ENCODE peak calls at places on chromosomes 1 and 21, in four cellular contexts. S is right atrium auricular region, E is prostate gland, J is AG04449. K is an unnamed sample.

GRCh38 chr21:44920694-44921604 is at the start of gene ITGB2:
- DNase-seq in J (no peak), S (no peak), E (no peak), K (no peak)

GRCh38 chr1:42957229-42957879 is 1.3 kb downstream of the SLC2A1 start:
- DNase-seq in E (peak; percentile 43), S (no peak), J (no peak), K (no peak)

GRCh38 chr1:7886346-7886745 is 33.5 kb upstream of the UTS2 start:
- DNase-seq in E (no peak), J (no peak), S (no peak), K (no peak)

GRCh38 chr1:233656700-233657099 is 42.8 kb downstream of the KCNK1 start:
- DNase-seq in S (no peak), E (no peak), J (no peak), K (no peak)

GRCh38 chr1:167263784-167264464 is 43.2 kb downstream of the POU2F1 start:
- DNase-seq in S (no peak), J (no peak), E (no peak), K (no peak)

GRCh38 chr1:207672525-207673130 is 27.7 kb downstream of the CR1L start:
- DNase-seq in J (no peak), E (peak; percentile 24), S (no peak), K (no peak)

GRCh38 chr1:172325562-172325961 is 94.9 kb upstream of the C1orf105 start:
- DNase-seq in E (no peak), J (no peak), S (no peak), K (no peak)

GRCh38 chr21:14569868-14570267 is 23.8 kb upstream of the SAMSN1 start:
- DNase-seq in S (no peak), E (no peak), J (no peak), K (no peak)

GRCh38 chr1:82775402-82776000 is 974.8 kb downstream of the ADGRL2 start:
- DNase-seq in S (no peak), E (no peak), J (no peak), K (no peak)

GRCh38 chr1:209621741-209622655 is 30.2 kb downstream of the LAMB3 start:
- DNase-seq in E (no peak), J (no peak), S (no peak), K (no peak)

GRCh38 chr1:40777224-40777970 is 6.2 kb upstream of the KCNQ4 start:
- DNase-seq in S (no peak), J (no peak), E (no peak), K (no peak)

GRCh38 chr1:26993237-26994019 is at the start of gene TRNP1:
- DNase-seq in S (no peak), J (no peak), E (peak; percentile 77), K (no peak)

GRCh38 chr1:48572632-48573258 is 100.7 kb upstream of the SPATA6 start:
- DNase-seq in S (peak; percentile 61), E (no peak), J (no peak), K (no peak)

GRCh38 chr1:79105499-79105898 is 99.0 kb upstream of the ADGRL4 start:
- DNase-seq in J (peak; percentile 54), S (no peak), E (no peak), K (no peak)

GRCh38 chr1:36023098-36023769 is 60.7 kb upstream of the TEKT2 start:
- DNase-seq in J (no peak), S (no peak), E (peak; percentile 15), K (no peak)

GRCh38 chr1:70044832-70045231 is 160.5 kb downstream of the LRRC40 start:
- DNase-seq in E (no peak), S (no peak), J (peak; percentile 33), K (no peak)

GRCh38 chr1:153790282-153790995 is 15.2 kb downstream of the SLC27A3 start:
- DNase-seq in E (peak; percentile 51), S (peak; percentile 93), J (no peak), K (peak; percentile 97)

GRCh38 chr1:78375996-78376395 is 114.8 kb upstream of the PTGFR start:
- DNase-seq in E (no peak), S (no peak), J (no peak), K (no peak)

DNA sequence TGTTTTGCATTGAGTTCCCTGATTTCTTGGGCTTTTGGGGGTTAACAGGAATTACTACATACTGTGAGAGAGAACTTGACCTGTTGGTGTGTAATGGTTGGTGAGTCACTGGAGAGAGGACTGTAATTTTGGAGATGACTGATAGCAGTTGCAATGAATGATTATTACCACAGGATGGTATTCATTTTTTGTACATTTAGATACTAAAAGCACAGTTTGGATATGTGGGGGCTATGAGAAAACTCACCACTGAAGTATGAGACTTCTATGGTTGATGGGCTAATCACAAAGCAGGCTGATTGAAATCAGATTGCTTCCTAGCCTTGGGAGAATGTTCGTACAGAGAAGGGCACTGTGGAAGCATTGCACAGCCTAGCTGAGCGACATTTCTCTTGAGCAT is 1571.3 kb upstream of the PRMT6 start:
- DNase-seq in E (no peak), J (peak; percentile 76), S (no peak), K (no peak)
- H3K4me3 ChIP-seq in E (no peak overlapping the region), J (no peak overlapping the region), S (no peak overlapping the region), K (no peak overlapping the region)

GRCh38 chr1:44050261-44050660 is 19.0 kb upstream of the SLC6A9 start:
- DNase-seq in E (no peak), S (no peak), J (no peak), K (no peak)
- H3K4me3 ChIP-seq in E (no peak overlapping the region), S (no peak overlapping the region), J (no peak overlapping the region), K (no peak overlapping the region)

DNA sequence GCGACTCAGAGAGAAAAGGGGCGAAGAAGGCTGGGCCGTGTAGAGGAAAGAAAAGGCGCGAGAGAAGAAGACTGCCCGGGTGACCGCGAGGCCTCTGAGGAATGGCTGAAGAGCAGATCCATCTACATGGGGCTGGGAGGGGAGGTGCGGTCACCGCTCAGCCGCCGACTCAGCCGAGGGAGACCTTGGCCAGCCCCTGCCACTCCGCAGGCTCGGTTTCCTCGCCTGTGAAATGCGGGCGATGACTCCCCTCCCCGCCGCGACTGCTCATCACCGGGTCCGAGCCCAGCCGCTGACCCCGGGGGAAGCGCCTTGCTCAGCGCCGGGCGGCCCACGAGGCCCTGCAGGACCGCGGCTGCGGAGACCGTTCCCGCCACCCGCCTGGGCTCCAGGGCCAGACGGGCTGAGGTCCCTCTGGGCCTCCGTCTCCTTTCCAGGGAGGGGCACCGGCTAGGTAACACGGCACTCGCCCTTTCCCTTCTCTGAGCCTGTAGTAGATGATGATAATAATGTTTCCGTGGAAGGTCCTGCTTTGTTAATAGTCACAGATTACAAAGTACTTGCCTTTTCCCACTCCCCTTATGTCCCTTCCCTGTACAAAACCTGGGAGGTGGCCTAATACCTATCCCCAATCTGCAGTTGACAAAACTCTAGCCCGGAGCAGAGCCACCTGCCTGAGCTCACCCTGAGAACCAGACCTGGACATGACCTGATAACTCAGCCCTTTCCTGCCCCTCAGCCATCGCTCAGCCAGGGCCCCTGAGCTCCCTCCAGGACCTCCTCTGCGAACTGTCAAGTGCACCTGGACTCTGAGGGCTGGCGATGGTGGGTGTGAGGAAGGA is 1.6 kb upstream of the BSND start:
- DNase-seq in E (no peak), J (no peak), S (no peak), K (no peak)
- H3K4me3 ChIP-seq in E (no peak overlapping the region), J (no peak overlapping the region), S (no peak overlapping the region), K (peak overlapping the region; percentile 30)

GRCh38 chr1:109668123-109668800 is 405 bp downstream of the GSTM2 start:
- DNase-seq in J (no peak), E (no peak), S (no peak), K (no peak)
- H3K4me3 ChIP-seq in J (peak overlapping the region; percentile 64), E (peak overlapping the region; percentile 47), S (peak overlapping the region; percentile 67), K (peak overlapping the region; percentile 93)

GRCh38 chr21:45974073-45975016 is 7.2 kb upstream of the COL6A1 start:
- DNase-seq in S (peak; percentile 83), J (no peak), E (no peak), K (peak; percentile 87)

GRCh38 chr21:45972353-45972715 is 9.2 kb upstream of the COL6A1 start:
- DNase-seq in J (no peak), E (no peak), S (no peak), K (peak; percentile 79)

GRCh38 chr21:45973475-45974072 is 8.0 kb upstream of the COL6A1 start:
- DNase-seq in E (peak; percentile 43), S (peak; percentile 91), J (no peak), K (peak; percentile 86)

GRCh38 chr21:45971487-45972352 is 9.8 kb upstream of the COL6A1 start:
- DNase-seq in J (no peak), S (peak; percentile 89), E (no peak), K (peak; percentile 83)

GRCh38 chr21:45972716-45973474 is 8.7 kb upstream of the COL6A1 start:
- DNase-seq in J (no peak), S (peak; percentile 81), E (no peak), K (peak; percentile 84)
- H3K4me3 ChIP-seq in J (peak overlapping the region; percentile 42), S (peak overlapping the region; percentile 54), E (peak overlapping the region; percentile 13), K (peak overlapping the region; percentile 73)

DNA sequence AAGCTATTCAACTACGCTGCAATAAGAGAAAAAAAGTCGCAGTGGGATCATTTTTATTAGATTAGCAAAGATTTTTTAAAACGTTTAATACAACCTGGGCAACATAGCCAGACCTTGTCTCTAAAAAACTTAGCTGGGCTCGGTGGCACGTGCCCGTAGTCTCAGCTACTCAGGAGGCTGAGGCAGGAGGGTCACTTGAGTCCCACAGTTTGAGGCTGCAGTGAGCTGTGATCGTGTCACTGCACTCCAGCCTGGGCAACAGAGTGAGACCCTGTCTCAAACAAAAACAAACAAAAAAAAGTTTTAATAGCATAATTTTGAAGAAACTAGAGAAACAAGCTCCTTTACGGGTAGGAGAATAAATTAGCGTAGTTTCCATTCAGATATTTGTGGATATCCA is 1.0 kb upstream of the PRDM15 start:
- DNase-seq in S (no peak), J (no peak), E (no peak), K (no peak)
- H3K4me3 ChIP-seq in S (peak overlapping the region; percentile 76), J (no peak overlapping the region), E (no peak overlapping the region), K (peak overlapping the region; percentile 90)

K was measured in coronary artery.